ENCODE peak calls at places on chromosomes 1 and 21, in ten cellular contexts. F is endodermal cell; A is GM13977; B is activated CD4-positive, alpha-beta T cell treated with anti-CD3 and anti-CD28 coated beads for 36 hours; H is GM10248; N is fibroblast of mammary gland; R is AG09319; U is NAMALWA; L is HTR-8/SVneo; T is COR-L47. I is an unnamed sample.

GRCh38 chr1:11981378-11982009 is 1.2 kb downstream of the MFN2 start:
- DNase-seq in F (no peak), A (no peak), B (no peak), H (no peak), N (peak; percentile 14), R (no peak), U (no peak), L (no peak), T (no peak), I (no peak)

GRCh38 chr21:45990049-45990711 is 8.6 kb downstream of the COL6A1 start:
- DNase-seq in F (peak; percentile 27), A (no peak), B (peak; percentile 1), H (no peak), N (no peak), R (no peak), U (no peak), L (no peak), T (no peak), I (peak; percentile 0)

GRCh38 chr1:173562813-173563212 is 40.1 kb downstream of the SLC9C2 start:
- DNase-seq in F (peak; percentile 81), A (no peak), B (no peak), H (no peak), N (no peak), R (no peak), U (no peak), L (no peak), T (no peak), I (no peak)

GRCh38 chr21:41653944-41654625 is 112.8 kb downstream of the RIPK4 start:
- DNase-seq in F (no peak), A (no peak), B (no peak), H (no peak), N (peak; percentile 40), R (no peak), U (no peak), L (no peak), T (no peak), I (no peak)

GRCh38 chr1:231757101-231757404 is 130.5 kb downstream of the DISC1 start:
- DNase-seq in F (no peak), A (no peak), B (no peak), H (no peak), N (no peak), R (no peak), U (no peak), L (no peak), T (no peak), I (no peak)

GRCh38 chr1:178093958-178094751 is at the start of gene RASAL2:
- DNase-seq in F (peak; percentile 92), A (peak; percentile 71), B (peak; percentile 16), H (peak; percentile 64), N (peak; percentile 46), R (no peak), U (no peak), L (peak; percentile 60), T (peak; percentile 64), I (peak; percentile 2)

GRCh38 chr1:155084722-155085503 is 6.3 kb downstream of the EFNA3 start:
- DNase-seq in F (peak; percentile 98), A (peak; percentile 97), B (peak; percentile 97), H (peak; percentile 96), N (peak; percentile 88), R (peak; percentile 79), U (peak; percentile 98), L (peak; percentile 86), T (peak; percentile 89), I (peak; percentile 97)

GRCh38 chr1:248823517-248824001 is 2.2 kb downstream of the SH3BP5L start:
- DNase-seq in F (no peak), A (no peak), B (no peak), H (no peak), N (peak; percentile 92), R (no peak), U (no peak), L (no peak), T (no peak), I (no peak)

GRCh38 chr1:52157582-52157981 is 15.7 kb downstream of the ZFYVE9 start:
- DNase-seq in F (no peak), A (no peak), B (no peak), H (no peak), N (peak; percentile 75), R (no peak), U (no peak), L (no peak), T (no peak), I (no peak)

GRCh38 chr1:42962641-42963377 is 4.1 kb upstream of the SLC2A1 start:
- DNase-seq in F (peak; percentile 92), A (no peak), B (peak; percentile 63), H (no peak), N (peak; percentile 51), R (no peak), U (no peak), L (no peak), T (no peak), I (peak; percentile 39)

I was measured in activated CD8-positive, alpha-beta T cell treated with anti-CD3 and anti-CD28 coated beads for 36 hours.